ENCODE peak calls at places on chromosomes 1 and 21, in eight cellular contexts. Q, V, U, Z, O, T, A and H are unnamed samples.

GRCh38 chr21:35635994-35636393 is 424.3 kb downstream of the SETD4 start:
- DNase-seq in Q (no peak), V (no peak), U (no peak), Z (no peak), O (no peak), T (no peak), A (no peak), H (no peak)

GRCh38 chr21:34970566-34970965 is 78.5 kb downstream of the RUNX1 start:
- DNase-seq in Q (no peak), V (no peak), U (no peak), Z (no peak), O (no peak), T (no peak), A (no peak), H (no peak)

GRCh38 chr1:210236386-210236839 is 3.8 kb downstream of the SERTAD4 start:
- DNase-seq in Q (no peak), V (no peak), U (no peak), Z (no peak), O (no peak), T (no peak), A (no peak), H (no peak)

GRCh38 chr1:175332515-175332914 is 139.9 kb upstream of the KIAA0040 start:
- DNase-seq in Q (no peak), V (no peak), U (no peak), Z (no peak), O (no peak), T (no peak), A (no peak), H (no peak)

GRCh38 chr1:78358145-78358544 is 132.6 kb upstream of the PTGFR start:
- DNase-seq in Q (no peak), V (no peak), U (no peak), Z (no peak), O (no peak), T (no peak), A (no peak), H (no peak)

GRCh38 chr1:99004270-99005141 is at the start of gene PLPPR5:
- DNase-seq in Q (no peak), V (peak; percentile 33), U (peak; percentile 83), Z (peak; percentile 22), O (peak; percentile 1), T (peak; percentile 35), A (no peak), H (no peak)

GRCh38 chr1:20980051-20980450 is 192.9 kb upstream of the HP1BP3 start:
- DNase-seq in Q (no peak), V (no peak), U (no peak), Z (no peak), O (no peak), T (no peak), A (no peak), H (no peak)

GRCh38 chr1:166869318-166870099 is 6.6 kb downstream of the TADA1 start:
- DNase-seq in Q (no peak), V (no peak), U (no peak), Z (no peak), O (no peak), T (no peak), A (no peak), H (no peak)

GRCh38 chr21:42302292-42302650 is 12.9 kb downstream of the TFF3 start:
- DNase-seq in Q (no peak), V (no peak), U (peak; percentile 27), Z (no peak), O (no peak), T (no peak), A (no peak), H (no peak)

GRCh38 chr1:206826409-206826808 is 39.0 kb upstream of the IL20 start:
- DNase-seq in Q (no peak), V (no peak), U (no peak), Z (no peak), O (no peak), T (no peak), A (no peak), H (no peak)

GRCh38 chr1:230332429-230333088 is 93.6 kb downstream of the PGBD5 start:
- DNase-seq in Q (no peak), V (no peak), U (peak; percentile 61), Z (no peak), O (no peak), T (no peak), A (no peak), H (peak; percentile 50)

GRCh38 chr21:33059319-33059894 is 10.5 kb upstream of the OLIG1 start:
- DNase-seq in Q (no peak), V (no peak), U (no peak), Z (no peak), O (no peak), T (peak; percentile 51), A (no peak), H (no peak)

GRCh38 chr1:9960705-9961562 is 17.7 kb downstream of the NMNAT1 start:
- DNase-seq in Q (peak; percentile 27), V (no peak), U (peak; percentile 58), Z (no peak), O (peak; percentile 51), T (no peak), A (no peak), H (no peak)

GRCh38 chr1:9844106-9844505 is 20.3 kb upstream of the CLSTN1 start:
- DNase-seq in Q (no peak), V (no peak), U (no peak), Z (no peak), O (no peak), T (peak; percentile 84), A (no peak), H (no peak)

GRCh38 chr1:168365719-168366474 is 85.2 kb downstream of the TBX19 start:
- DNase-seq in Q (peak; percentile 23), V (no peak), U (peak; percentile 38), Z (no peak), O (no peak), T (no peak), A (no peak), H (no peak)

GRCh38 chr1:227318852-227319607 is 738 bp upstream of the CDC42BPA start:
- DNase-seq in Q (no peak), V (no peak), U (peak; percentile 81), Z (no peak), O (no peak), T (peak; percentile 75), A (no peak), H (peak; percentile 50)

GRCh38 chr1:116842654-116843053 is 67.1 kb upstream of the PTGFRN start:
- DNase-seq in Q (no peak), V (no peak), U (no peak), Z (no peak), O (no peak), T (peak; percentile 9), A (no peak), H (no peak)

GRCh38 chr1:9871707-9872425 is 38.2 kb downstream of the CTNNBIP1 start:
- DNase-seq in Q (no peak), V (no peak), U (peak; percentile 4), Z (no peak), O (no peak), T (no peak), A (no peak), H (no peak)

GRCh38 chr21:32727478-32727727 is 410 bp downstream of the SYNJ1 start:
- DNase-seq in Q (no peak), V (no peak), U (no peak), Z (no peak), O (no peak), T (no peak), A (no peak), H (peak; percentile 45)

GRCh38 chr1:162905759-162906158 is 44.8 kb upstream of the CCDC190 start:
- DNase-seq in Q (no peak), V (no peak), U (no peak), Z (no peak), O (no peak), T (no peak), A (peak; percentile 9), H (no peak)

GRCh38 chr1:71956613-71957012 is 325.7 kb downstream of the NEGR1 start:
- DNase-seq in Q (no peak), V (no peak), U (no peak), Z (no peak), O (no peak), T (no peak), A (no peak), H (no peak)